ENCODE peak calls at places on chromosomes 3 and 15, in four cellular contexts. C, F, G and B are unnamed samples.

GRCh38 chr15:82852906-82853635 is 43.6 kb downstream of the WHAMM start:
- DNase-seq in C (no peak), F (no peak), G (peak), B (no peak)

GRCh38 chr3:49217688-49218470 is 46.5 kb downstream of the KLHDC8B start:
- DNase-seq in C (no peak), F (no peak), G (peak), B (no peak)

GRCh38 chr3:193344471-193344870 is 34.1 kb downstream of the ATP13A5 start:
- DNase-seq in C (no peak), F (no peak), G (no peak), B (no peak)

GRCh38 chr15:85289677-85290365 is 90.6 kb upstream of the AKAP13 start:
- DNase-seq in C (peak), F (no peak), G (no peak), B (no peak)

GRCh38 chr3:148083501-148084267 is 614.0 kb upstream of the AGTR1 start:
- DNase-seq in C (no peak), F (no peak), G (no peak), B (no peak)

GRCh38 chr3:126570103-126570541 is 11.4 kb upstream of the C3orf22 start:
- DNase-seq in C (no peak), F (no peak), G (no peak), B (no peak)

GRCh38 chr15:28004143-28005003 is 94.7 kb downstream of the OCA2 start:
- DNase-seq in C (no peak), F (no peak), G (peak), B (no peak)

GRCh38 chr15:70474367-70474681 is 289.0 kb downstream of the UACA start:
- DNase-seq in C (no peak), F (no peak), G (no peak), B (no peak)

GRCh38 chr15:77830041-77830440 is 197.3 kb upstream of the LINGO1 start:
- DNase-seq in C (no peak), F (peak), G (no peak), B (no peak)

DNA sequence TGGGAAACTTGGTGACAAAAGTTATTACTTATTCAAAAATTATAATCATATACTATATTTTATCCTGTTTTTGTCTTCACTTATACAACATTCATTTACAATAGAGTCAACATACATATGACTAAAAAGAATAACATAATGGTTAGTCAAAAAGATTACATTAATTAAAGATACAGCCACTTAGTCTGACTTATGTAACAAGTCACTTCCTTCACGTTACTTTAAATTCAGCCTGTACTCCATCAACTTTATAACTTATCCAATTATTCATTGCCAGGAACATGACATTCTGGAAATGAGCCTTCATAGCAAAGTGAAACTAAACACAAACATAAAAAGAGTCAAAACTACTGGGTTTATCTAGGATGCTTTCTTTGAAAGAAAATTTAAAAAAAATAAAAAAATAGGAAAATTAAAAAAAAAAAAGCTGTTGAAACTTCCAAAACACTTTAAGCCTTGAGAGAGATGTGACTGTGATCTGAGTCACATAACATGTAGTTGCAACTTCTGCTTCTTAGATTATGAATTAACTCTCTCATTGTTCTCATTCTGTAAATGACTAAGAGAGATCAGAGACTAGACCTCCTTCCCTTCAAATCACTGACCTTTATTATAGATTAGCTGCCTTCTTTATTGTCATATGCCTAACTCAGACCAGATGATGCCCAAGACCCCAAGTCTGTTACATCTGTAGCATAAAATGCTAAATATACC is 107.8 kb downstream of the MYRIP start:
- DNase-seq in C (no peak), F (no peak), G (no peak), B (no peak)
- H3K4me3 ChIP-seq in C (no peak), F (no peak), G (no peak), B (no peak)

GRCh38 chr3:15562560-15562959 is 38.8 kb downstream of the HACL1 start:
- DNase-seq in C (no peak), F (no peak), G (no peak), B (no peak)

GRCh38 chr3:15558581-15558980 is 37.1 kb upstream of the COLQ start:
- DNase-seq in C (no peak), F (no peak), G (no peak), B (no peak)

GRCh38 chr3:15557511-15557946 is 36.0 kb upstream of the COLQ start:
- DNase-seq in C (peak), F (peak), G (no peak), B (no peak)

GRCh38 chr3:15563190-15563589 is 38.2 kb downstream of the HACL1 start:
- DNase-seq in C (no peak), F (no peak), G (no peak), B (no peak)
- H3K4me3 ChIP-seq in C (no peak), F (no peak), G (no peak), B (no peak)

GRCh38 chr15:96947296-96947695 is 616.8 kb downstream of the NR2F2 start:
- DNase-seq in C (no peak), F (no peak), G (no peak), B (no peak)
- H3K4me3 ChIP-seq in C (no peak), F (no peak), G (no peak), B (no peak)

GRCh38 chr3:47912006-47912504 is 104.2 kb downstream of the MAP4 start:
- DNase-seq in C (no peak), F (no peak), G (peak), B (no peak)

GRCh38 chr3:47916201-47916600 is 100.0 kb downstream of the MAP4 start:
- DNase-seq in C (no peak), F (no peak), G (peak), B (no peak)

GRCh38 chr3:47910777-47911440 is 105.3 kb downstream of the MAP4 start:
- DNase-seq in C (peak), F (no peak), G (peak), B (no peak)

DNA sequence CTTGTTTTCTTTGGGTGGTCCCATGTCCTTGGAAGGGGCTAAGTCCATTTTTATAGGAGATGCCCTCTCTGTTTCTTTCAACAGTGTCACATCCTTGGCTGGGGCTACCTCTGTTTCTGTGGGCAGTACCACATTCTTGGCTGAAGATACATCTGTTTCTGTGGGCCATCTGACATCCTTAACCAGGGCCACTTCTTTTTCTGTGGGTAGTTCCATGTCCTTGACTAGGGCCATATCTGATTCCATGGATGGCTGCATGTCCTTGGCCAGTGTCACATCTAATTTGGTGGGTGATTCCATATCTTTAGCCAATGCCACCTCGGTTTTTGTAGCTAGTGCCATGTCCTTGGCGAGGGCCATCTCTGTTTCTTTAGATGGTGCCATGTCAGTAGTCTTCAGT is 99.5 kb downstream of the MAP4 start:
- DNase-seq in C (no peak), F (no peak), G (peak), B (no peak)
- H3K4me3 ChIP-seq in C (no peak), F (no peak), G (no peak), B (no peak)

DNA sequence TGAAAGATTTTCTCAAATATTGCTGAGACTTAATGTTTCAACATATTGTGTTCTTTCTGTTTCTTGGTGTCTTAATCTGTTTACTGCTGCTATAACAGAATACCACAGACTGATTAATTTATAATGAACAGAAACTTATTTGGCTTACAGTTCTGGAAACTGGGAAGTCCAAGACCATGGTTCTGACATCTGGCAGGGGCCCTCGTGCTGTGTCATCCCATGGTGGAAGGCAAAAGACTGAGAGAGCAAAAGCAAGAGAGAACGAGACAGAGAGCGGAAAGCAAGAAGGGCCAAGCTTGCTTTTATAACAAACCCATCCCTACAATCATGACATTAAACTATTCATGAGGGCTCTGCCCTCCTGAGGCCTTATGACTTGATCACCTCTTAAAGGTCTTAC is 88.7 kb downstream of the ARNT2 start:
- DNase-seq in C (no peak), F (no peak), G (peak), B (no peak)
- H3K4me3 ChIP-seq in C (no peak), F (no peak), G (no peak), B (no peak)

GRCh38 chr3:127763337-127763736 is 59.0 kb downstream of the MGLL start:
- DNase-seq in C (no peak), F (peak), G (no peak), B (no peak)

GRCh38 chr3:127761101-127761802 is 61.1 kb downstream of the MGLL start:
- DNase-seq in C (no peak), F (peak), G (peak), B (no peak)

GRCh38 chr3:127762787-127763105 is 59.6 kb downstream of the MGLL start:
- DNase-seq in C (no peak), F (peak), G (no peak), B (no peak)

GRCh38 chr3:127763816-127764215 is 58.5 kb downstream of the MGLL start:
- DNase-seq in C (no peak), F (peak), G (peak), B (no peak)

DNA sequence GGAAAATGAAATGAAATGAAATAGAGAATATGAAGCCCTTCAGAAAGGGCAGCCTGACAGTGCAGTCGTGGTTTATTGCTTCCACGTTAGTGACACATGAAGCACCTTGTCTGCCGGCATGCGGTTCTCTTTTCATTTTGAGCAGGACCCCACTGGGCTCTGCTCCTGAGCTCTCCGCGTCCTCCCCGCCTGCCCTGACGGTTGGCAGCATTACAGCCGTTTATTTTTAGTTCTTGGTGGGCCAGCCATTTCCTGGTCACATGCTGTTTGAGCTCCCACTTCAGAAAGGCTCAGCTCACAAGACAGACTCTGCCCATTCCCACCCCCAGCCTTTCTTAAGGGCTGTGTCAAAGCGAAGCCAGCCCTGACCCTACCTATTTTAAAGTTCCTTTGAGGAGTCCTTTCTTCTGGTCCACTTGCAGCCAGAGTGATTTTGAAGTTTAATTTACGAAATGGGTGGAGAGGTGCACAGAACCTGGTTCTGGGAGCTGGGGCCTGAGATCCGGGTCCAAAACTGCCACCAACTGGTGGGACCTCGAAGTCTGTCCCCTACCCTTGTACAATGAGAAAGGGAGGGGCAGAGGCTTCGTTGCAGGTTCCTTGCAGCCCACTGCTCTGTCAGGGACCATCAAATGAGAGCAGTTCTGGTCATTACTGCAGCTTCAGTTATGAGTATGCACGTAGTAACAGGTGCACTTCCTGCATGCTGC is 60.1 kb downstream of the MGLL start:
- DNase-seq in C (no peak), F (peak), G (no peak), B (no peak)
- H3K4me3 ChIP-seq in C (no peak), F (no peak), G (no peak), B (no peak)

DNA sequence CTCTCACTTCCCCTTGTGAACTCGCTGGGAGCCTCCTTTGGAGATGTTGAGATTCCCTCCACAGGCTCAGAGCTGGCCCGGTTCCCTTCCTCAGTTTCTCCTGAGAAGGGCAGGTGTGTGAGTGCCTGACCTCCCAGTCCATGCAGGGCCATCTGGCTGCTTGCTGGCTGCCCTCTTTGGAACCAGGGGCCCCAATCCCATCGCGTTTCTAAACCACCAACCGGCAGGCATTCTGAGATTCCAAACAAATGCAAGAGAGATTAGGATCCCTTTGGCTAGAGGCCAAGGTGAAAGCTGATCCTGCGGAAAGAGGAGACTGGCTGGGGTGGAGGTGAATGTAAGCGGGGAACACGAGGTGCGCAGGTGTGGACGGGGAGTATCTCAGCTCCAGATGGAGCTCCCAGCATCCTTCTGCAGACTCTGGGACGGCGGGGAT is 2.9 kb upstream of the PRRT3 start:
- DNase-seq in C (no peak), F (no peak), G (no peak), B (peak)
- H3K4me3 ChIP-seq in C (no peak), F (no peak), G (no peak), B (no peak)